ENCODE peak calls at places on chromosome 2, in four cellular contexts. M, H, Y and W are unnamed samples.

GRCh38 chr2:192195548-192196418 is 1.1 kb upstream of the TMEFF2 start:
- DNase-seq in M (no peak), H (peak), Y (no peak), W (no peak)

GRCh38 chr2:152222975-152223638 is 47.5 kb upstream of the STAM2 start:
- DNase-seq in M (peak), H (peak), Y (peak), W (no peak)

GRCh38 chr2:120847700-120848321 is 112.1 kb downstream of the GLI2 start:
- DNase-seq in M (no peak), H (no peak), Y (no peak), W (no peak)

GRCh38 chr2:58268685-58269084 is 27.6 kb upstream of the FANCL start:
- DNase-seq in M (no peak), H (no peak), Y (no peak), W (no peak)

GRCh38 chr2:62270728-62271127 is 74.8 kb downstream of the B3GNT2 start:
- DNase-seq in M (no peak), H (peak), Y (no peak), W (no peak)

GRCh38 chr2:152766908-152767307 is 48.5 kb downstream of the ARL6IP6 start:
- DNase-seq in M (no peak), H (no peak), Y (no peak), W (no peak)

GRCh38 chr2:84931384-84931821 is 25.9 kb downstream of the TMSB10 start:
- DNase-seq in M (no peak), H (no peak), Y (no peak), W (no peak)

GRCh38 chr2:224073676-224074075 is 34.6 kb upstream of the SERPINE2 start:
- DNase-seq in M (no peak), H (no peak), Y (no peak), W (no peak)

GRCh38 chr2:127640082-127641072 is 5.6 kb upstream of the GPR17 start:
- DNase-seq in M (no peak), H (no peak), Y (no peak), W (no peak)

GRCh38 chr2:134160793-134161504 is 92.9 kb upstream of the MGAT5 start:
- DNase-seq in M (no peak), H (peak), Y (no peak), W (no peak)

GRCh38 chr2:176370423-176370822 is 101.2 kb downstream of the MTX2 start:
- DNase-seq in M (no peak), H (no peak), Y (no peak), W (no peak)

GRCh38 chr2:206230060-206230890 is 44.2 kb upstream of the ZDBF2 start:
- DNase-seq in M (no peak), H (no peak), Y (no peak), W (no peak)

GRCh38 chr2:239978381-239978780 is 46.8 kb downstream of the NDUFA10 start:
- DNase-seq in M (no peak), H (no peak), Y (no peak), W (no peak)

GRCh38 chr2:207847807-207848544 is 78.3 kb upstream of the FZD5 start:
- DNase-seq in M (no peak), H (peak), Y (peak), W (no peak)

GRCh38 chr2:164675027-164675426 is 53.7 kb upstream of the GRB14 start:
- DNase-seq in M (no peak), H (no peak), Y (no peak), W (no peak)

GRCh38 chr2:38016177-38016576 is 59.8 kb downstream of the CYP1B1 start:
- DNase-seq in M (no peak), H (no peak), Y (no peak), W (no peak)

GRCh38 chr2:10185046-10185445 is 62.5 kb downstream of the RRM2 start:
- DNase-seq in M (no peak), H (no peak), Y (no peak), W (no peak)

GRCh38 chr2:178891265-178891958 is 84.2 kb upstream of the TTN start:
- DNase-seq in M (peak), H (peak), Y (peak), W (peak)

GRCh38 chr2:72630767-72631166 is 195.1 kb downstream of the EXOC6B start:
- DNase-seq in M (no peak), H (no peak), Y (no peak), W (peak)

GRCh38 chr2:68936889-68937288 is 15.8 kb downstream of the GKN2 start:
- DNase-seq in M (no peak), H (no peak), Y (no peak), W (no peak)